ENCODE peak calls at places on chromosomes 6 and 20, in four cellular contexts. P is NT2/D1, E is heart right ventricle, L is colonic mucosa. H is an unnamed sample.

GRCh38 chr6:53461041-53461656 is 83.8 kb downstream of the GCLC start:
- DNase-seq in P (no peak), L (no peak), E (no peak), H (no peak)

GRCh38 chr6:47126647-47127339 is 84.7 kb upstream of the ADGRF1 start:
- DNase-seq in P (no peak), L (peak; percentile 65), E (no peak), H (no peak)

GRCh38 chr6:87393026-87393622 is 14.6 kb upstream of the CFAP206 start:
- DNase-seq in L (peak; percentile 29), E (no peak), P (peak; percentile 43), H (peak; percentile 25)

GRCh38 chr6:72748759-72749158 is 126.9 kb downstream of the KCNQ5 start:
- DNase-seq in P (no peak), L (no peak), E (no peak), H (no peak)

GRCh38 chr20:38645980-38646858 is 44.6 kb downstream of the ARHGAP40 start:
- DNase-seq in L (peak; percentile 76), E (peak; percentile 81), P (peak; percentile 71), H (peak; percentile 63)

GRCh38 chr6:121965739-121966138 is 433.7 kb upstream of the HSF2 start:
- DNase-seq in L (no peak), E (no peak), P (no peak), H (no peak)

GRCh38 chr6:30730611-30731435 is 10.7 kb downstream of the TUBB start:
- DNase-seq in P (no peak), E (peak; percentile 70), L (peak; percentile 86), H (no peak)

GRCh38 chr20:8801686-8802085 is 267.2 kb upstream of the PLCB4 start:
- DNase-seq in P (no peak), L (no peak), E (no peak), H (no peak)

GRCh38 chr6:145139895-145140294 is 595.4 kb downstream of the EPM2A start:
- DNase-seq in E (no peak), P (no peak), L (no peak), H (no peak)

GRCh38 chr6:82783587-82784253 is 281.9 kb downstream of the UBE3D start:
- DNase-seq in E (no peak), L (no peak), P (peak; percentile 9), H (peak; percentile 20)

GRCh38 chr6:127219869-127220268 is 46.8 kb upstream of the RNF146 start:
- DNase-seq in L (no peak), E (no peak), P (no peak), H (no peak)

GRCh38 chr20:17614176-17614811 is 44.4 kb downstream of the DSTN start:
- DNase-seq in E (peak; percentile 86), L (peak; percentile 84), P (no peak), H (no peak)

GRCh38 chr20:50735813-50736212 is 4.4 kb downstream of the PARD6B start:
- DNase-seq in E (no peak), L (no peak), P (no peak), H (no peak)

GRCh38 chr6:68771426-68771825 is 136.3 kb downstream of the ADGRB3 start:
- DNase-seq in P (no peak), L (no peak), E (no peak), H (no peak)

GRCh38 chr20:3312940-3313656 is 74.1 kb upstream of the SLC4A11 start:
- DNase-seq in L (no peak), E (no peak), P (no peak), H (no peak)

GRCh38 chr6:18334251-18334650 is 52.9 kb upstream of the RNF144B start:
- DNase-seq in E (no peak), P (no peak), L (no peak), H (no peak)

GRCh38 chr6:18339599-18339998 is 47.6 kb upstream of the RNF144B start:
- DNase-seq in P (no peak), E (no peak), L (no peak), H (no peak)

GRCh38 chr6:18330548-18331066 is 56.5 kb upstream of the RNF144B start:
- DNase-seq in E (no peak), P (no peak), L (no peak), H (no peak)

GRCh38 chr6:18340781-18341551 is 46.2 kb upstream of the RNF144B start:
- DNase-seq in L (no peak), P (no peak), E (no peak), H (no peak)

GRCh38 chr6:18335948-18336347 is 51.2 kb upstream of the RNF144B start:
- DNase-seq in P (no peak), E (no peak), L (no peak), H (no peak)
- H3K4me1 ChIP-seq in P (no peaks in the 10 kb centered on the region), E (no peaks in the 10 kb centered on the region), L (no peaks in the 10 kb centered on the region), H (no peaks in the 10 kb centered on the region)

GRCh38 chr20:29687438-29687837 is 1570.0 kb upstream of the DEFB115 start:
- DNase-seq in E (no peak), P (no peak), L (no peak), H (no peak)

GRCh38 chr20:29690274-29690673 is 1567.2 kb upstream of the DEFB115 start:
- DNase-seq in L (no peak), E (no peak), P (no peak), H (no peak)

GRCh38 chr20:29689411-29690225 is 1567.8 kb upstream of the DEFB115 start:
- DNase-seq in L (no peak), E (peak; percentile 22), P (peak; percentile 42), H (no peak)
- H3K9me3 ChIP-seq in L (no peaks in the 10 kb centered on the region), E (no peaks in the 10 kb centered on the region), P (no peaks in the 10 kb centered on the region), H (peaks cover 10% of the 10 kb centered on the region)

DNA sequence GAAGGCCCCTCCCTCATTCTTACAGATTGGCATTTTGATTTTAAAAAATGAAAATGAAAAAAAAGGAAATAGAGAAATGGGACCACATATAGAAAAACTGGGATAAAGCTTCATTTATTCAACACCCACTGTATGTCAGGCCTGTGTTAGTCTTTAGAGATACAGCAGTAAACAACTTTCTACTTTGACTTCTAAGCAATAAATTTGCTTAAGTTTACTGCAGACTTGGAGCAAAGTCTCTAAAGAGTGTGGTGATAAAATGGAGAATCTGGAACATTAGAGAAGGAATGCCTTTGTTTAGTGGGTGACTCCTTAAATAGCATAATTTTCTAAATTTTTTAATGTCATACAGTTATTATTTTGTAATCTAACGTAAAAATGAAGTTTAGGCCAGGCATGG is 80.7 kb upstream of the CNKSR3 start:
- DNase-seq in P (no peak), E (no peak), L (no peak), H (no peak)
- H3K27me3 ChIP-seq in P (no peaks in the 10 kb centered on the region), E (no peaks in the 10 kb centered on the region), L (no peaks in the 10 kb centered on the region), H (no peaks in the 10 kb centered on the region)

GRCh38 chr6:36247691-36248090 is 22.2 kb upstream of the PNPLA1 start:
- DNase-seq in L (no peak), P (no peak), E (no peak), H (no peak)
- H3K4me1 ChIP-seq in L (peaks cover 7% of the 10 kb centered on the region), P (peaks cover 3% of the 10 kb centered on the region), E (no peaks in the 10 kb centered on the region), H (peaks cover 7% of the 10 kb centered on the region)

GRCh38 chr6:168713839-168714238 is 272.9 kb downstream of the SMOC2 start:
- DNase-seq in P (no peak), L (peak; percentile 71), E (no peak), H (no peak)
- H3K9me3 ChIP-seq in P (peaks cover 31% of the 10 kb centered on the region), L (no peaks in the 10 kb centered on the region), E (no peaks in the 10 kb centered on the region), H (no peaks in the 10 kb centered on the region)

DNA sequence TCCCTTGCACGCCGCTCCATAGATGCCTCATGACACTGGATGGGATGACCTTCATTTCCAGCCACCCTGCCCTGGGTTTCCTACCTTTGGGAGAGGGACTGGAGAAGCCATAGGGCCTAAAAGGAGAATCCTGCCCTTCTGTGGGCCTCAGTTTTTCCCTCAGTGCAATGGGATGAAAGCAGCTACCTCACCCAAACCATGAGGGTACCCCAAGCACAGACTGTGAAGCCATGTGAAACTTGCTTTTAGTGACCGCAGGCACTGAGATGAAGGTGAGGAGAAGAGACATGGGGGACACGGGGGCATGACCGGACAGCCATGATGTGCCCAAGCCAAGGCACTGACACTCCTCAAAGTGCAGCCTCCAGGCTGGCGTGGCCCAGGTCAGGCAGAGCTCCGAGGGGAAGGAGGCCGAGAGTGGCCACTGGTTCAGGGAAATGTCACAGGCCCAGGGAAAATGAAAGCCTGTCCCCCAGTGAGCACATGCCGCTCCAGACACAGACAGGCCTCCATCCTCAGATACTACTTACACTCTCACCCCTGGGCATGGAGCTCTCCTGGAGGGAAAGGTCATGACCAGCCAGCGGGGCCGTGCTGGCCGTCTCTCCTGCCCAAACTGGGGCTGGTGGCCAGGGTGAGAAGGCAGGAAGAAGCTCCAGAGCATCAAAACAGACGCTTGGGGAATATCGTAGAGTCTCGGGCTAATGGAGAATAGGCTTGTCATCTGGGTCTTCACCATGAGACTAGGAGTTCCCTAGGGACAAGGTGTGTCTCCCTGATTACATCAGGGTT is 116.2 kb downstream of the GRM4 start:
- DNase-seq in P (no peak), L (no peak), E (no peak), H (no peak)
- H3K27me3 ChIP-seq in P (no peaks in the 10 kb centered on the region), L (no peaks in the 10 kb centered on the region), E (peaks cover 15% of the 10 kb centered on the region), H (no peaks in the 10 kb centered on the region)

GRCh38 chr6:13660893-13661292 is 45.8 kb downstream of the NOL7 start:
- DNase-seq in L (no peak), P (no peak), E (no peak), H (no peak)

GRCh38 chr6:13664703-13665352 is 46.8 kb downstream of the RANBP9 start:
- DNase-seq in E (no peak), P (no peak), L (no peak), H (no peak)

GRCh38 chr6:13663986-13664385 is 47.6 kb downstream of the RANBP9 start:
- DNase-seq in L (no peak), E (no peak), P (no peak), H (no peak)

GRCh38 chr6:13661647-13662046 is 46.5 kb downstream of the NOL7 start:
- DNase-seq in L (no peak), E (no peak), P (no peak), H (no peak)

GRCh38 chr6:13662651-13663334 is 47.7 kb downstream of the NOL7 start:
- DNase-seq in E (no peak), L (no peak), P (no peak), H (no peak)
- H3K4me1 ChIP-seq in E (peaks cover 22% of the 10 kb centered on the region), L (no peaks in the 10 kb centered on the region), P (no peaks in the 10 kb centered on the region), H (no peaks in the 10 kb centered on the region)

GRCh38 chr20:47040506-47041125 is 146.0 kb downstream of the EYA2 start:
- DNase-seq in P (no peak), L (no peak), E (no peak), H (no peak)
- H3K9me3 ChIP-seq in P (peaks cover 8% of the 10 kb centered on the region), L (no peaks in the 10 kb centered on the region), E (no peaks in the 10 kb centered on the region), H (no peaks in the 10 kb centered on the region)

GRCh38 chr20:5822569-5822968 is 72.4 kb downstream of the SHLD1 start:
- DNase-seq in E (no peak), P (no peak), L (no peak), H (no peak)

GRCh38 chr20:5827098-5827853 is 77.1 kb downstream of the SHLD1 start:
- DNase-seq in L (no peak), E (peak; percentile 64), P (no peak), H (no peak)

GRCh38 chr20:5821627-5822215 is 71.5 kb downstream of the SHLD1 start:
- DNase-seq in P (no peak), L (no peak), E (no peak), H (no peak)

GRCh38 chr20:5827861-5828260 is 77.7 kb downstream of the SHLD1 start:
- DNase-seq in L (no peak), E (no peak), P (no peak), H (no peak)

GRCh38 chr20:5825136-5825719 is 75.0 kb downstream of the SHLD1 start:
- DNase-seq in L (no peak), P (no peak), E (no peak), H (no peak)
- H3K27me3 ChIP-seq in L (no peaks in the 10 kb centered on the region), P (no peaks in the 10 kb centered on the region), E (no peaks in the 10 kb centered on the region), H (no peaks in the 10 kb centered on the region)